ENCODE peak calls at places on chromosomes 5 and 9, in six cellular contexts. A is stomach, U is osteocyte, T is OCI-LY7, L is psoas muscle, N is MCF 10A. C is an unnamed sample.
A peak's percentile ranks its signal among the peaks of the same experiment; 100 is the strongest.

GRCh38 chr5:157182143-157182757 is 1.6 kb downstream of the ITK start:
- DNase-seq in A (no peak), U (no peak), T (no peak), L (no peak), N (no peak), C (no peak)

GRCh38 chr9:97447030-97447429 is 35.1 kb downstream of the TDRD7 start:
- DNase-seq in A (no peak), U (no peak), T (no peak), L (no peak), N (no peak), C (no peak)

GRCh38 chr5:69517763-69518212 is 25.2 kb downstream of the OCLN start:
- DNase-seq in A (no peak), U (no peak), T (no peak), L (no peak), N (peak; percentile 96), C (no peak)

GRCh38 chr5:108818613-108819272 is 71.0 kb downstream of the FER start:
- DNase-seq in A (no peak), U (no peak), T (no peak), L (no peak), N (peak; percentile 43), C (peak; percentile 1)

GRCh38 chr9:85960688-85961093 is 19.7 kb downstream of the NAA35 start:
- DNase-seq in A (no peak), U (no peak), T (no peak), L (no peak), N (no peak), C (no peak)

GRCh38 chr5:134028496-134028895 is 23.7 kb upstream of the VDAC1 start:
- DNase-seq in A (no peak), U (no peak), T (no peak), L (no peak), N (no peak), C (no peak)

GRCh38 chr5:157431544-157432200 is 28.3 kb upstream of the NIPAL4 start:
- DNase-seq in A (no peak), U (no peak), T (peak; percentile 82), L (no peak), N (peak; percentile 82), C (peak; percentile 23)

GRCh38 chr5:138962619-138963370 is 87.7 kb upstream of the LRRTM2 start:
- DNase-seq in A (no peak), U (no peak), T (no peak), L (no peak), N (no peak), C (no peak)

GRCh38 chr9:17744786-17745185 is 165.9 kb downstream of the SH3GL2 start:
- DNase-seq in A (no peak), U (no peak), T (no peak), L (no peak), N (peak; percentile 52), C (no peak)

GRCh38 chr9:86097510-86098224 is 1.7 kb downstream of the GOLM1 start:
- DNase-seq in A (no peak), U (no peak), T (no peak), L (no peak), N (no peak), C (no peak)

GRCh38 chr9:98503867-98504800 is 204.6 kb downstream of the GABBR2 start:
- DNase-seq in A (no peak), U (peak; percentile 54), T (no peak), L (no peak), N (no peak), C (no peak)

GRCh38 chr5:143017992-143018391 is 247.8 kb downstream of the ARHGAP26 start:
- DNase-seq in A (no peak), U (no peak), T (no peak), L (no peak), N (no peak), C (no peak)

GRCh38 chr9:132268725-132269352 is 85.9 kb downstream of the SETX start:
- DNase-seq in A (peak; percentile 78), U (no peak), T (peak; percentile 70), L (peak; percentile 54), N (peak; percentile 55), C (no peak)

GRCh38 chr9:68780735-68781134 is 75.7 kb downstream of the PIP5K1B start:
- DNase-seq in A (no peak), U (no peak), T (peak; percentile 31), L (no peak), N (peak; percentile 4), C (no peak)

GRCh38 chr5:34044950-34045525 is 2.0 kb upstream of the C1QTNF3 start:
- DNase-seq in A (no peak), U (no peak), T (no peak), L (no peak), N (no peak), C (no peak)

GRCh38 chr9:91023741-91024140 is 222.1 kb downstream of the SYK start:
- DNase-seq in A (no peak), U (peak; percentile 51), T (no peak), L (no peak), N (no peak), C (no peak)

GRCh38 chr9:121720992-121721350 is 69.5 kb downstream of the DAB2IP start:
- DNase-seq in A (no peak), U (no peak), T (peak; percentile 43), L (no peak), N (peak; percentile 42), C (no peak)
- TF ChIP-seq CTCF in A (no peak), U (peak; percentile 35), T (peak; percentile 63), L (peak; percentile 5), N (peak; percentile 22), C (peak; percentile 23)

GRCh38 chr5:120730214-120730613 is 266.1 kb downstream of the PRR16 start:
- DNase-seq in A (no peak), U (no peak), T (no peak), L (no peak), N (no peak), C (no peak)

GRCh38 chr5:120738568-120738967 is 274.5 kb downstream of the PRR16 start:
- DNase-seq in A (no peak), U (no peak), T (no peak), L (no peak), N (no peak), C (no peak)

GRCh38 chr5:120740989-120741388 is 276.9 kb downstream of the PRR16 start:
- DNase-seq in A (no peak), U (no peak), T (no peak), L (no peak), N (no peak), C (no peak)

GRCh38 chr5:120734033-120734432 is 269.9 kb downstream of the PRR16 start:
- DNase-seq in A (no peak), U (no peak), T (no peak), L (no peak), N (no peak), C (no peak)

GRCh38 chr5:120735076-120735475 is 271.0 kb downstream of the PRR16 start:
- DNase-seq in A (no peak), U (no peak), T (no peak), L (no peak), N (no peak), C (no peak)
- TF ChIP-seq CTCF in A (no peak), U (peak; percentile 29), T (no peak), L (no peak), N (peak; percentile 12), C (no peak)

GRCh38 chr9:113148996-113149960 is 1.5 kb upstream of the SLC31A2 start:
- DNase-seq in A (no peak), U (no peak), T (no peak), L (no peak), N (no peak), C (no peak)
- TF ChIP-seq CTCF in A (no peak), U (no peak), T (no peak), L (no peak), N (no peak), C (no peak)

DNA sequence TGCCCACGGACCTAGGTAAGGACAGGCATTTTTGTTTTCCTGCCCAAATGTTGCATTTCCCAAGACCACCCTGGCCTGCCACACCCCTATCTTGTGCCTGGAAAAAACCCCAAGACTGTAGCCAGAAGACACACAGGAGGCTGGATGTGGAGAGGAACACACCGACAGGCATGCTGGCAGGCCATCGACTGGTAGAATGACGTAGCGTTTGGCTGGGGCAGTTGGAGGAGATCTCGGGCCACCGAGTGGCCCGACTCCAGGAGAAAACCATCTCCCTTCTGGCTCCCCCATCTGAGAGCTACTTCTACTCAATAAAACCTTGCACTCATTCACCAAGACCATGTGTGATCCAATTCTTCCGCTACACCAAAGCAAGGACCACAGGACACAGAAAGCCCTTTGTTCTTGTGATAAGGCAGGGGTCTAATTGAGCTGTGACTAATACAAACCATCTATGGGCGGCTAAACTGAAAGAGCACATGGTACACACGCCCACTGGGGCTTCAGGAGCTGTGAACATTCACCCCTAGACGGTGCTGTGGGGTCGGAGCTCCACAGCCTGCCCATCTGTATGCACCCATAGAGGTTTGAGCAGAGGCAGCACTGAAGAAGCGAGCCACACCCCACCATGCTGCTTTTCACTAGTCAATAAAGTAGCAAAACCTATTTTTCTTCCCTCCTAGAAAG is 38.9 kb upstream of the N4BP3 start:
- DNase-seq in A (no peak), U (no peak), T (peak; percentile 65), L (no peak), N (no peak), C (no peak)
- TF ChIP-seq CTCF in A (no peak), U (no peak), T (peak; percentile 74), L (no peak), N (no peak), C (peak; percentile 9)

DNA sequence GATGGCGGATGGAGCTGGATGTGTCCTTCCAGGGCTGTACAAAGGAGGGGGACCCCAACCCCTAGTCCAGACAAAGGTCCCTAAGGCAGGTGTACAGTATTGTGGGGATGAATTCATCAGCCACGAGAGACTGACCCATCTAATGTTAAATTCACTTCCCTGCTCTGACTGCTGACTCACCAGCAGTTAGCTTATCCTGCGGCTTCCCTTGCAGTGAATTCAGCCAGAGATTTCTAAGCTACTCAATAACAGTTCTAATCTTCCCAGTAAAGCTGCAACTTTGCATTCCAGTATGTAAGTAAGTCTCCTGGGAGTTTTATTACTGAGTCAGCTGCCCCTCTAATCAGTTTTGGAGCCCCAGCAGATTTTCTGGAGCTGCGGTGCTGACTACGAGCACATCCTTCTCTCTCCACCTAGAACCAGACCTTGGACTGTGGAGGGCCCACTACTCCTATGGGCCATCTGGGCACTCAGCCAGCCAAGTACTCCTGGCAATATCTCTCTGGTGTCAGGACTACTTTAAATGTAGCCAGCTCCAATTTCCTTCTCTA is 16.1 kb downstream of the B4GALT1 start:
- DNase-seq in A (no peak), U (no peak), T (no peak), L (no peak), N (peak; percentile 76), C (peak; percentile 91)
- TF ChIP-seq CTCF in A (no peak), U (no peak), T (no peak), L (no peak), N (no peak), C (no peak)